ENCODE peak calls at places on chromosomes 7 and 10, in four cellular contexts. One of them, this sample, is unnamed.

GRCh38 chr10:79072041-79072441 is 3.3 kb downstream of the ZMIZ1 start:
- DNase-seq in IMR-90: peak; percentile 38
- DNase-seq in Peyer's patch: no peak
- DNase-seq in astrocyte: no peak
- DNase-seq in this sample: no peak

GRCh38 chr10:116741391-116742351 is 695 bp downstream of the HSPA12A start:
- DNase-seq in IMR-90: no peak
- DNase-seq in Peyer's patch: no peak
- DNase-seq in astrocyte: no peak
- DNase-seq in this sample: no peak

GRCh38 chr7:130010689-130011412 is 40.3 kb downstream of the ZC3HC1 start:
- DNase-seq in IMR-90: peak; percentile 88
- DNase-seq in Peyer's patch: peak; percentile 81
- DNase-seq in astrocyte: peak; percentile 73
- DNase-seq in this sample: peak; percentile 45

GRCh38 chr7:26918241-26918640 is 53.9 kb upstream of the SKAP2 start:
- DNase-seq in IMR-90: no peak
- DNase-seq in Peyer's patch: no peak
- DNase-seq in astrocyte: no peak
- DNase-seq in this sample: no peak

GRCh38 chr10:63929826-63930467 is 408.7 kb downstream of the REEP3 start:
- DNase-seq in IMR-90: no peak
- DNase-seq in Peyer's patch: no peak
- DNase-seq in astrocyte: no peak
- DNase-seq in this sample: no peak

GRCh38 chr10:61024801-61025201 is 80.8 kb upstream of the RHOBTB1 start:
- DNase-seq in IMR-90: peak; percentile 16
- DNase-seq in Peyer's patch: no peak
- DNase-seq in astrocyte: peak; percentile 7
- DNase-seq in this sample: no peak

GRCh38 chr10:86795353-86795752 is 38.9 kb downstream of the BMPR1A start:
- DNase-seq in IMR-90: peak; percentile 89
- DNase-seq in Peyer's patch: no peak
- DNase-seq in astrocyte: peak; percentile 88
- DNase-seq in this sample: peak; percentile 54

GRCh38 chr10:116430288-116430687 is 2.6 kb downstream of the PNLIPRP3 start:
- DNase-seq in IMR-90: no peak
- DNase-seq in Peyer's patch: no peak
- DNase-seq in astrocyte: no peak
- DNase-seq in this sample: no peak

GRCh38 chr10:130926442-130926841 is 385.1 kb downstream of the TCERG1L start:
- DNase-seq in IMR-90: no peak
- DNase-seq in Peyer's patch: no peak
- DNase-seq in astrocyte: no peak
- DNase-seq in this sample: no peak

GRCh38 chr7:79175390-79175789 is 278.1 kb downstream of the MAGI2 start:
- DNase-seq in IMR-90: no peak
- DNase-seq in Peyer's patch: no peak
- DNase-seq in astrocyte: no peak
- DNase-seq in this sample: no peak

GRCh38 chr10:104297697-104298660 is 29.0 kb downstream of the GSTO2 start:
- DNase-seq in IMR-90: peak; percentile 89
- DNase-seq in Peyer's patch: no peak
- DNase-seq in astrocyte: peak; percentile 92
- DNase-seq in this sample: no peak

GRCh38 chr7:40983106-40983505 is 719.8 kb downstream of the INHBA start:
- DNase-seq in IMR-90: no peak
- DNase-seq in Peyer's patch: no peak
- DNase-seq in astrocyte: no peak
- DNase-seq in this sample: no peak

GRCh38 chr10:62726142-62726541 is 78.4 kb upstream of the ADO start:
- DNase-seq in IMR-90: no peak
- DNase-seq in Peyer's patch: no peak
- DNase-seq in astrocyte: no peak
- DNase-seq in this sample: no peak

GRCh38 chr7:1495564-1496242 is 8.5 kb downstream of the INTS1 start:
- DNase-seq in IMR-90: no peak
- DNase-seq in Peyer's patch: no peak
- DNase-seq in astrocyte: no peak
- DNase-seq in this sample: no peak

GRCh38 chr7:43697690-43698089 is 31.6 kb downstream of the COA1 start:
- DNase-seq in IMR-90: peak; percentile 63
- DNase-seq in Peyer's patch: no peak
- DNase-seq in astrocyte: peak; percentile 82
- DNase-seq in this sample: no peak

GRCh38 chr10:84537447-84537931 is 209.1 kb downstream of the CCSER2 start:
- DNase-seq in IMR-90: peak; percentile 59
- DNase-seq in Peyer's patch: peak; percentile 28
- DNase-seq in astrocyte: no peak
- DNase-seq in this sample: no peak

GRCh38 chr10:37488792-37489657 is 363.6 kb downstream of the ANKRD30A start:
- DNase-seq in IMR-90: no peak
- DNase-seq in Peyer's patch: no peak
- DNase-seq in astrocyte: no peak
- DNase-seq in this sample: no peak

GRCh38 chr7:108062250-108063014 is 59.5 kb upstream of the LAMB1 start:
- DNase-seq in IMR-90: peak; percentile 59
- DNase-seq in Peyer's patch: no peak
- DNase-seq in astrocyte: peak; percentile 64
- DNase-seq in this sample: no peak

GRCh38 chr7:152588350-152588749 is 87.6 kb downstream of the XRCC2 start:
- DNase-seq in IMR-90: peak; percentile 53
- DNase-seq in Peyer's patch: no peak
- DNase-seq in astrocyte: peak; percentile 91
- DNase-seq in this sample: peak; percentile 19

GRCh38 chr7:74355091-74355490 is 65.9 kb downstream of the CLIP2 start:
- DNase-seq in IMR-90: peak; percentile 88
- DNase-seq in Peyer's patch: no peak
- DNase-seq in astrocyte: peak; percentile 77
- DNase-seq in this sample: no peak

GRCh38 chr10:103911021-103911459 is 6.9 kb downstream of the STN1 start:
- DNase-seq in IMR-90: no peak
- DNase-seq in Peyer's patch: peak; percentile 31
- DNase-seq in astrocyte: no peak
- DNase-seq in this sample: no peak

GRCh38 chr10:130993612-130994011 is 317.9 kb downstream of the TCERG1L start:
- DNase-seq in IMR-90: no peak
- DNase-seq in Peyer's patch: no peak
- DNase-seq in astrocyte: no peak
- DNase-seq in this sample: no peak

GRCh38 chr7:152553671-152554317 is 118.0 kb upstream of the KMT2C start:
- DNase-seq in IMR-90: no peak
- DNase-seq in Peyer's patch: no peak
- DNase-seq in astrocyte: no peak
- DNase-seq in this sample: no peak

GRCh38 chr10:79137826-79138225 is 69.1 kb downstream of the ZMIZ1 start:
- DNase-seq in IMR-90: peak; percentile 62
- DNase-seq in Peyer's patch: peak; percentile 38
- DNase-seq in astrocyte: peak; percentile 68
- DNase-seq in this sample: no peak

DNA sequence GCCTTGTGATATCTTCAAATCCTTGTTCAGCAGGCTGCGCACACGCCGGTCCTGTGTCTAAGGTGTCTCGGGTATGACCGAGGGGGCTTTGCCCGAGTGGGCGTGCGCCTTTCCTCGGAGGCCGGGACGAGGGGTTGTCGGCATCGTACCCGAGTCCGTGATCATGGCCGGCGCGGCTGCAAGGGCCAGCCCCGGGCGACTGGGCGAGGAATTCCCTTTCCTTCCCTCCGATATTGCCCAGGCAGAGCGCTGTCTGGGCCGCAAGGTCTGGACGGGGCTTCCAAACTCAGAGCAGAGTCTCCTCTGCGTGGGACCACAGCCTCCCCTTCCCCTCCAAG is 59.7 kb downstream of the ZNF467 start:
- DNase-seq in IMR-90: no peak
- DNase-seq in Peyer's patch: no peak
- DNase-seq in astrocyte: no peak
- DNase-seq in this sample: no peak
- H3K4me3 ChIP-seq in IMR-90: no peak overlapping the region
- H3K4me3 ChIP-seq in Peyer's patch: no peak overlapping the region
- H3K4me3 ChIP-seq in astrocyte: no peak overlapping the region
- H3K4me3 ChIP-seq in this sample: no peak overlapping the region

GRCh38 chr10:11113156-11113555 is 95.5 kb downstream of the CELF2 start:
- DNase-seq in IMR-90: no peak
- DNase-seq in Peyer's patch: no peak
- DNase-seq in astrocyte: no peak
- DNase-seq in this sample: no peak
- TF ChIP-seq CTCF in IMR-90: no peak
- TF ChIP-seq CTCF in Peyer's patch: peak; percentile 25
- TF ChIP-seq CTCF in astrocyte: no peak
- TF ChIP-seq CTCF in this sample: no peak

DNA sequence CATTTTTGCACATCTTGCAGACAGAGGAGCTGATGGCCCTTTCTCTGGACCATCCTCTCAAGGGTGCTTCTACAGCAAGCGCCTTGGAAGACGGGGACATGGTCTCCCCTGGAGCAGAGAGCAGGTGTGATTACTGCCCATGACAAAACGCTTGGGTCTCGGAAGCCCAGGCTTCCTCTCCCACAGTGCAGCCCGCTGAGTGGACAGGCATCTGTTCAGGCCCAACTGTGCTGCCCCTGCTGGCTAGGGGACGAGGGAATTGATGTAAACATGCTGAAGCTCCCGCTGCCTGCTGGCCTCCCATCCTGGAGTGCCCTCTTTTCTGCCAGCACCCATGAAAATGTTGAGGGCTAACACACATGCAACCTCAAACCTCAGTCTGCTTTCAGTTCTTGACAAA is 14.3 kb downstream of the IL15RA start:
- DNase-seq in IMR-90: no peak
- DNase-seq in Peyer's patch: no peak
- DNase-seq in astrocyte: no peak
- DNase-seq in this sample: no peak
- H3K4me3 ChIP-seq in IMR-90: no peak overlapping the region
- H3K4me3 ChIP-seq in Peyer's patch: no peak overlapping the region
- H3K4me3 ChIP-seq in astrocyte: no peak overlapping the region
- H3K4me3 ChIP-seq in this sample: no peak overlapping the region

DNA sequence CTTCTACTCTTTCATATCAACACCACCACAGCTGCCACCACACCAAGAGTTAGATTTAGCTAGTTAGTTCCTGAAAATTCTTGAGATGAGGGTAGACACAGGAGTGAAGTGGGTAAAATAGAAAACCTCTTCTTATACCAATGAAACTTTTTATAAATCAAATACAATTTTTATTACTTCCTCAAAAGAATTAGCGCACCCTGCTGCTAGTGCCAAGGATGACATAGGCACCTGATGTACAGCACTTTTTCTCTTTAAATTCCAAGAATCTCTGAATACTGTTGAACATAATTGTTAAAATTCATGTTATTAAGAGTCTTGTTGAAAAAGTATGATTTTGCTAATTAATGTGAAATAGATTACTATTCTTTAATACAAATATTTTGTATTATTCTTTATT is 11.4 kb downstream of the ZWINT start:
- DNase-seq in IMR-90: no peak
- DNase-seq in Peyer's patch: no peak
- DNase-seq in astrocyte: no peak
- DNase-seq in this sample: no peak
- TF ChIP-seq CTCF in IMR-90: peak; percentile 22
- TF ChIP-seq CTCF in Peyer's patch: no peak
- TF ChIP-seq CTCF in astrocyte: no peak
- TF ChIP-seq CTCF in this sample: no peak

GRCh38 chr10:30438016-30438850 is 4.2 kb downstream of the MAP3K8 start:
- DNase-seq in IMR-90: peak; percentile 67
- DNase-seq in Peyer's patch: no peak
- DNase-seq in astrocyte: peak; percentile 44
- DNase-seq in this sample: no peak

GRCh38 chr10:30435068-30435422 is 1.1 kb downstream of the MAP3K8 start:
- DNase-seq in IMR-90: peak; percentile 52
- DNase-seq in Peyer's patch: peak; percentile 40
- DNase-seq in astrocyte: peak; percentile 70
- DNase-seq in this sample: no peak

GRCh38 chr10:30437039-30437781 is 3.2 kb downstream of the MAP3K8 start:
- DNase-seq in IMR-90: peak; percentile 75
- DNase-seq in Peyer's patch: no peak
- DNase-seq in astrocyte: peak; percentile 86
- DNase-seq in this sample: no peak

GRCh38 chr10:30436200-30436599 is 2.2 kb downstream of the MAP3K8 start:
- DNase-seq in IMR-90: peak; percentile 60
- DNase-seq in Peyer's patch: no peak
- DNase-seq in astrocyte: peak; percentile 84
- DNase-seq in this sample: no peak

DNA sequence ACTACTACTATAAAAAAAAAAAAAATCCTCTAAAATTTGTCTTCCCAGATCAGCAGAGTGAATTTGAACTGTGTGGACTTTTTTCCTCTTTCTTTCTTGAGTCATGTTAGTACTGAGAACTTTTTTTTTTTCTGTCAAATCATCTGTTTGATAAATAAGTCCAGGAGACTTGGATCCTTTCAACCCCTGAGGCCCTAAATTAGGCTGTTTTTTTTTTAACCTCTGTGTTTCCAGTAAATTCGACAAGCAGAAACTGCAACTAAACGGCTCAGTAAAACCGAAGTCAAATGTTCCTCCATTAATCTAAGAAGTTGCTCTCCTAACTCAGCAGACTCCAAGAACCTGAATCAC is 2.7 kb downstream of the MAP3K8 start:
- DNase-seq in IMR-90: no peak
- DNase-seq in Peyer's patch: no peak
- DNase-seq in astrocyte: peak; percentile 30
- DNase-seq in this sample: no peak
- H3K4me3 ChIP-seq in IMR-90: no peak overlapping the region
- H3K4me3 ChIP-seq in Peyer's patch: peak overlapping the region; percentile 4
- H3K4me3 ChIP-seq in astrocyte: peak overlapping the region; percentile 51
- H3K4me3 ChIP-seq in this sample: peak overlapping the region; percentile 86

GRCh38 chr7:159031750-159032149 is 112.9 kb downstream of the VIPR2 start:
- DNase-seq in IMR-90: no peak
- DNase-seq in Peyer's patch: peak; percentile 9
- DNase-seq in astrocyte: no peak
- DNase-seq in this sample: no peak

GRCh38 chr7:159032310-159032709 is 112.4 kb downstream of the VIPR2 start:
- DNase-seq in IMR-90: no peak
- DNase-seq in Peyer's patch: no peak
- DNase-seq in astrocyte: no peak
- DNase-seq in this sample: no peak

GRCh38 chr7:159028456-159029401 is 115.9 kb downstream of the VIPR2 start:
- DNase-seq in IMR-90: no peak
- DNase-seq in Peyer's patch: peak; percentile 4
- DNase-seq in astrocyte: no peak
- DNase-seq in this sample: no peak

GRCh38 chr7:159031135-159031701 is 113.4 kb downstream of the VIPR2 start:
- DNase-seq in IMR-90: no peak
- DNase-seq in Peyer's patch: no peak
- DNase-seq in astrocyte: no peak
- DNase-seq in this sample: no peak

DNA sequence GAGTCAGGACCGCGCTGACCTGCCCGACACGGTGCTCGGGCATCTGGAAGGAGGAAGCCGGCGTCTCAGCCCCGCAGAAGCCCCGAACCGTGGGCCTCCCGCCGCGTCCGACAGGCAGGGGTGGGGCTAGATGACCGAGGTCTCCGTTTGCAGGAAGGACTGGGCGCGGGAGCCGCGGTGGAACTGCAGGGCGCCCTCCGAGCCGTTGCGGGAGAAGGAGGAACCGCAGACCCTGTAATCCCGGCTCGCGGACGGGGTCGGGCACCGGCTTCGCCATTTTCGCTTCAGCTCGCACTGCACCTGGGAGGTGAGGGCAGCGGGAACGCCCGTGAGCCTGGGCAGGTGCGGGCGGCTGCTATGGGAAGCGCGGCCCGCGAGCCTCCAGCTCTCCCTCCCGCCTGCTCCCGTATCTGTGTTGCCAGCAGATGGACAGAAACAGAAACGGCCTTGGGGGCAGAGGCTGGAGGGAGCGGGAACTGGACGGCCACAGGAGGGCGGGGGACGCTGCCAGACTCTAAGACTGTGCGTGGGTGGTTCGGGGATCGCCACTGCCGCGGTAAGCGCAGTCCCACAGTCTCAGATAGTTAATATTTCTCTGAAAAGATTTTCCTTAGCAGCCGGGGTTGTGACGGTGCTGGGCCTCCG is 114.1 kb downstream of the VIPR2 start:
- DNase-seq in IMR-90: no peak
- DNase-seq in Peyer's patch: no peak
- DNase-seq in astrocyte: no peak
- DNase-seq in this sample: no peak
- TF ChIP-seq CTCF in IMR-90: no peak
- TF ChIP-seq CTCF in Peyer's patch: no peak
- TF ChIP-seq CTCF in astrocyte: no peak
- TF ChIP-seq CTCF in this sample: no peak